ENCODE peak calls at places on chromosomes 11 and 22, in nine cellular contexts. One of them, this sample, is unnamed.

GRCh38 chr11:33640730-33641371 is 59.8 kb downstream of the C11orf91 start:
- DNase-seq in foreskin fibroblast: no peak
- DNase-seq in OCI-LY7: no peak
- DNase-seq in uterus: no peak
- DNase-seq in body of pancreas: no peak
- DNase-seq in psoas muscle: no peak
- DNase-seq in upper lobe of left lung: no peak
- DNase-seq in upper lobe of right lung: no peak
- DNase-seq in pancreas: no peak
- DNase-seq in this sample: no peak

GRCh38 chr11:121367434-121367833 is 74.9 kb downstream of the SC5D start:
- DNase-seq in uterus: no peak
- DNase-seq in upper lobe of right lung: no peak
- DNase-seq in OCI-LY7: peak; percentile 95
- DNase-seq in pancreas: no peak
- DNase-seq in psoas muscle: no peak
- DNase-seq in foreskin fibroblast: peak; percentile 4
- DNase-seq in body of pancreas: no peak
- DNase-seq in upper lobe of left lung: no peak
- DNase-seq in this sample: peak; percentile 67

GRCh38 chr11:19615503-19615902 is 97.1 kb upstream of the NAV2 start:
- DNase-seq in psoas muscle: no peak
- DNase-seq in upper lobe of right lung: no peak
- DNase-seq in uterus: no peak
- DNase-seq in OCI-LY7: no peak
- DNase-seq in upper lobe of left lung: no peak
- DNase-seq in foreskin fibroblast: no peak
- DNase-seq in pancreas: no peak
- DNase-seq in body of pancreas: no peak
- DNase-seq in this sample: no peak

GRCh38 chr11:69984457-69985261 is 93.5 kb upstream of the ANO1 start:
- DNase-seq in pancreas: no peak
- DNase-seq in foreskin fibroblast: no peak
- DNase-seq in upper lobe of right lung: peak; percentile 49
- DNase-seq in upper lobe of left lung: no peak
- DNase-seq in psoas muscle: no peak
- DNase-seq in OCI-LY7: no peak
- DNase-seq in uterus: no peak
- DNase-seq in body of pancreas: no peak
- DNase-seq in this sample: no peak

GRCh38 chr22:38239101-38239761 is 33.6 kb downstream of the TMEM184B start:
- DNase-seq in body of pancreas: no peak
- DNase-seq in OCI-LY7: no peak
- DNase-seq in foreskin fibroblast: peak; percentile 98
- DNase-seq in upper lobe of right lung: peak; percentile 74
- DNase-seq in upper lobe of left lung: peak; percentile 73
- DNase-seq in psoas muscle: no peak
- DNase-seq in pancreas: no peak
- DNase-seq in uterus: no peak
- DNase-seq in this sample: no peak

GRCh38 chr11:13030857-13031256 is 21.7 kb downstream of the RASSF10 start:
- DNase-seq in uterus: peak; percentile 32
- DNase-seq in body of pancreas: peak; percentile 82
- DNase-seq in upper lobe of left lung: peak; percentile 60
- DNase-seq in upper lobe of right lung: peak; percentile 73
- DNase-seq in foreskin fibroblast: no peak
- DNase-seq in OCI-LY7: no peak
- DNase-seq in pancreas: peak; percentile 84
- DNase-seq in psoas muscle: peak; percentile 27
- DNase-seq in this sample: no peak

GRCh38 chr11:112159098-112159761 is 4.7 kb downstream of the IL18 start:
- DNase-seq in pancreas: no peak
- DNase-seq in psoas muscle: no peak
- DNase-seq in uterus: no peak
- DNase-seq in foreskin fibroblast: no peak
- DNase-seq in body of pancreas: no peak
- DNase-seq in upper lobe of left lung: peak; percentile 41
- DNase-seq in upper lobe of right lung: no peak
- DNase-seq in OCI-LY7: no peak
- DNase-seq in this sample: peak; percentile 39

GRCh38 chr22:50620861-50621490 is 7.0 kb downstream of the ARSA start:
- DNase-seq in OCI-LY7: peak; percentile 76
- DNase-seq in foreskin fibroblast: no peak
- DNase-seq in body of pancreas: peak; percentile 22
- DNase-seq in upper lobe of left lung: no peak
- DNase-seq in uterus: no peak
- DNase-seq in upper lobe of right lung: peak; percentile 48
- DNase-seq in psoas muscle: no peak
- DNase-seq in pancreas: no peak
- DNase-seq in this sample: peak; percentile 74

GRCh38 chr22:49147171-49147570 is 680.5 kb downstream of the BRD1 start:
- DNase-seq in OCI-LY7: no peak
- DNase-seq in psoas muscle: no peak
- DNase-seq in body of pancreas: no peak
- DNase-seq in upper lobe of left lung: no peak
- DNase-seq in pancreas: no peak
- DNase-seq in foreskin fibroblast: no peak
- DNase-seq in upper lobe of right lung: no peak
- DNase-seq in uterus: no peak
- DNase-seq in this sample: no peak

GRCh38 chr22:49150801-49151221 is 676.9 kb downstream of the BRD1 start:
- DNase-seq in upper lobe of left lung: no peak
- DNase-seq in pancreas: no peak
- DNase-seq in upper lobe of right lung: no peak
- DNase-seq in foreskin fibroblast: no peak
- DNase-seq in psoas muscle: no peak
- DNase-seq in body of pancreas: no peak
- DNase-seq in uterus: no peak
- DNase-seq in OCI-LY7: no peak
- DNase-seq in this sample: no peak

GRCh38 chr22:49147617-49148175 is 680.0 kb downstream of the BRD1 start:
- DNase-seq in uterus: no peak
- DNase-seq in upper lobe of left lung: no peak
- DNase-seq in pancreas: no peak
- DNase-seq in upper lobe of right lung: no peak
- DNase-seq in psoas muscle: no peak
- DNase-seq in body of pancreas: no peak
- DNase-seq in OCI-LY7: no peak
- DNase-seq in foreskin fibroblast: no peak
- DNase-seq in this sample: no peak

GRCh38 chr22:49149721-49150608 is 677.7 kb downstream of the BRD1 start:
- DNase-seq in pancreas: no peak
- DNase-seq in body of pancreas: no peak
- DNase-seq in OCI-LY7: no peak
- DNase-seq in uterus: no peak
- DNase-seq in psoas muscle: no peak
- DNase-seq in foreskin fibroblast: no peak
- DNase-seq in upper lobe of left lung: no peak
- DNase-seq in upper lobe of right lung: no peak
- DNase-seq in this sample: no peak

DNA sequence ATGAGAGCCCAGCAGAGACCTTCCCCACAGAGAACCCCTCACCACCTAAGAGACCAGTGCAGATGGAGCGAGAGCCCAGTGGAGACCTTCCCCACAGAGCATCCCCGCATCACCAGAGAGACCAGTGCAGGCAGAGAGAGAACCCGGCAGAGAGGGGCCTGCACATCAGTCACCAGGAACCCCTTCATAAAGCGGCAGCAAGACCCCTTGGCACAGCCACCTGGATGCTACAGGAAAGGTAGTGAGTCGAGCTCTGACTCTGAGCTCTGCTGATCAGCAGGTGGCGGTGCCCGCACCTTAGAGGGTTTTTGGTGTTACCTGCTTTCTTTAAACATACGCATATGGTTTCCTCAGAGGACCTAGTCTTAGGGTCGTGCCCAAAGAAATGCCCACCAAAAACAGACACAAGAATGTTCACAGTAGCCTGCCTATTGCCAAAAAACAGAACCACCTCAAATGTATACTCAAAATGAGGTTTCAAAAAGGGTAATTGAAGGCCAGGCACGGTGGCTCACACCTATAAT is 678.7 kb downstream of the BRD1 start:
- DNase-seq in pancreas: no peak
- DNase-seq in upper lobe of left lung: no peak
- DNase-seq in OCI-LY7: peak; percentile 7
- DNase-seq in foreskin fibroblast: no peak
- DNase-seq in uterus: no peak
- DNase-seq in psoas muscle: no peak
- DNase-seq in upper lobe of right lung: no peak
- DNase-seq in body of pancreas: no peak
- DNase-seq in this sample: no peak
- TF ChIP-seq CTCF in pancreas: no peak
- TF ChIP-seq CTCF in upper lobe of left lung: no peak
- TF ChIP-seq CTCF in OCI-LY7: peak; percentile 33
- TF ChIP-seq CTCF in foreskin fibroblast: no peak
- TF ChIP-seq CTCF in uterus: no peak
- TF ChIP-seq CTCF in psoas muscle: no peak
- TF ChIP-seq CTCF in upper lobe of right lung: no peak
- TF ChIP-seq CTCF in body of pancreas: no peak
- TF ChIP-seq CTCF in this sample: no peak

GRCh38 chr11:79366218-79366617 is 74.6 kb downstream of the TENM4 start:
- DNase-seq in body of pancreas: no peak
- DNase-seq in pancreas: no peak
- DNase-seq in OCI-LY7: no peak
- DNase-seq in upper lobe of right lung: no peak
- DNase-seq in upper lobe of left lung: no peak
- DNase-seq in uterus: no peak
- DNase-seq in foreskin fibroblast: no peak
- DNase-seq in psoas muscle: no peak
- DNase-seq in this sample: no peak

GRCh38 chr11:79363261-79363660 is 77.6 kb downstream of the TENM4 start:
- DNase-seq in uterus: no peak
- DNase-seq in body of pancreas: no peak
- DNase-seq in upper lobe of right lung: no peak
- DNase-seq in foreskin fibroblast: no peak
- DNase-seq in upper lobe of left lung: no peak
- DNase-seq in pancreas: no peak
- DNase-seq in OCI-LY7: no peak
- DNase-seq in psoas muscle: no peak
- DNase-seq in this sample: no peak

GRCh38 chr11:79363861-79364378 is 76.9 kb downstream of the TENM4 start:
- DNase-seq in OCI-LY7: no peak
- DNase-seq in uterus: no peak
- DNase-seq in psoas muscle: no peak
- DNase-seq in body of pancreas: no peak
- DNase-seq in upper lobe of right lung: no peak
- DNase-seq in foreskin fibroblast: no peak
- DNase-seq in pancreas: no peak
- DNase-seq in upper lobe of left lung: no peak
- DNase-seq in this sample: no peak

GRCh38 chr11:79362358-79362757 is 78.5 kb downstream of the TENM4 start:
- DNase-seq in upper lobe of right lung: no peak
- DNase-seq in body of pancreas: no peak
- DNase-seq in OCI-LY7: no peak
- DNase-seq in uterus: no peak
- DNase-seq in pancreas: no peak
- DNase-seq in upper lobe of left lung: no peak
- DNase-seq in foreskin fibroblast: no peak
- DNase-seq in psoas muscle: no peak
- DNase-seq in this sample: no peak

DNA sequence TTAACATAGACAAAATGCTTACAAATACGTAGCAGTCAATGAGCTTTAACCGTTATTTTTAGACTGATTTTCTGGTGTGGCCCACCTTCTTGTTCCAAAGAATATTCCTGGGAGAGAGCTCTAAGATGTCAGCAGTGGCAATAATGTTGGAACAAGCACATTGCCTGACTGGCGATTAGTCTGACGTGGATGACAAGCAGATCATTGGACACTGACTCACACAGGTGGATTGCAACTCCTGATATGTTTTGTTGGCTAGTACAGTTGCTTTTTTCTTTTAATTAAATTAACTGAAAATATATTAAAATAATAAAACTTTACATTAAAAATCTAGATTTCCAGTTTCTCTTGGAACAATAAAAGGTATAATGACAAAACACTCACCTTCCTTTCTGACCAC is 78.0 kb downstream of the TENM4 start:
- DNase-seq in pancreas: no peak
- DNase-seq in OCI-LY7: no peak
- DNase-seq in upper lobe of right lung: no peak
- DNase-seq in uterus: no peak
- DNase-seq in body of pancreas: no peak
- DNase-seq in psoas muscle: no peak
- DNase-seq in foreskin fibroblast: no peak
- DNase-seq in upper lobe of left lung: no peak
- DNase-seq in this sample: no peak
- H3K4me3 ChIP-seq in pancreas: no peak overlapping the region
- H3K4me3 ChIP-seq in OCI-LY7: no peak overlapping the region
- H3K4me3 ChIP-seq in upper lobe of right lung: no peak overlapping the region
- H3K4me3 ChIP-seq in uterus: no peak overlapping the region
- H3K4me3 ChIP-seq in body of pancreas: no peak overlapping the region
- H3K4me3 ChIP-seq in psoas muscle: no peak overlapping the region
- H3K4me3 ChIP-seq in foreskin fibroblast: no peak overlapping the region
- H3K4me3 ChIP-seq in upper lobe of left lung: no peak overlapping the region
- H3K4me3 ChIP-seq in this sample: no peak overlapping the region

GRCh38 chr22:36528795-36529718 is at the start of gene EIF3D:
- DNase-seq in upper lobe of left lung: peak; percentile 99
- DNase-seq in uterus: peak; percentile 99
- DNase-seq in OCI-LY7: peak; percentile 100
- DNase-seq in upper lobe of right lung: peak; percentile 99
- DNase-seq in psoas muscle: peak; percentile 98
- DNase-seq in foreskin fibroblast: peak; percentile 99
- DNase-seq in pancreas: peak; percentile 98
- DNase-seq in body of pancreas: peak; percentile 99
- DNase-seq in this sample: peak; percentile 100
- TF ChIP-seq CTCF in upper lobe of left lung: peak; percentile 19
- TF ChIP-seq CTCF in uterus: no peak
- TF ChIP-seq CTCF in OCI-LY7: no peak
- TF ChIP-seq CTCF in upper lobe of right lung: peak; percentile 14
- TF ChIP-seq CTCF in psoas muscle: no peak
- TF ChIP-seq CTCF in foreskin fibroblast: no peak
- TF ChIP-seq CTCF in pancreas: no peak
- TF ChIP-seq CTCF in body of pancreas: peak; percentile 38
- TF ChIP-seq CTCF in this sample: no peak

GRCh38 chr22:35397095-35397904 is 2.6 kb upstream of the MCM5 start:
- DNase-seq in body of pancreas: peak; percentile 43
- DNase-seq in pancreas: no peak
- DNase-seq in upper lobe of right lung: no peak
- DNase-seq in foreskin fibroblast: no peak
- DNase-seq in uterus: no peak
- DNase-seq in OCI-LY7: peak; percentile 33
- DNase-seq in psoas muscle: no peak
- DNase-seq in upper lobe of left lung: no peak
- DNase-seq in this sample: no peak

GRCh38 chr22:35400335-35400680 is 368 bp downstream of the MCM5 start:
- DNase-seq in upper lobe of right lung: no peak
- DNase-seq in OCI-LY7: peak; percentile 53
- DNase-seq in upper lobe of left lung: no peak
- DNase-seq in body of pancreas: peak; percentile 22
- DNase-seq in psoas muscle: no peak
- DNase-seq in pancreas: no peak
- DNase-seq in uterus: no peak
- DNase-seq in foreskin fibroblast: no peak
- DNase-seq in this sample: no peak

GRCh38 chr22:35399114-35399677 is 744 bp upstream of the MCM5 start:
- DNase-seq in uterus: no peak
- DNase-seq in upper lobe of right lung: no peak
- DNase-seq in OCI-LY7: peak; percentile 47
- DNase-seq in upper lobe of left lung: no peak
- DNase-seq in body of pancreas: peak; percentile 26
- DNase-seq in psoas muscle: no peak
- DNase-seq in foreskin fibroblast: no peak
- DNase-seq in pancreas: no peak
- DNase-seq in this sample: peak; percentile 66

GRCh38 chr22:35399678-35400334 is at the start of gene MCM5:
- DNase-seq in OCI-LY7: peak; percentile 99
- DNase-seq in psoas muscle: peak; percentile 97
- DNase-seq in foreskin fibroblast: peak; percentile 99
- DNase-seq in pancreas: peak; percentile 96
- DNase-seq in body of pancreas: peak; percentile 97
- DNase-seq in upper lobe of left lung: peak; percentile 98
- DNase-seq in uterus: peak; percentile 97
- DNase-seq in upper lobe of right lung: peak; percentile 98
- DNase-seq in this sample: peak; percentile 98

GRCh38 chr22:35398574-35398973 is 1.4 kb upstream of the MCM5 start:
- DNase-seq in body of pancreas: no peak
- DNase-seq in psoas muscle: no peak
- DNase-seq in uterus: no peak
- DNase-seq in foreskin fibroblast: no peak
- DNase-seq in upper lobe of right lung: no peak
- DNase-seq in pancreas: no peak
- DNase-seq in upper lobe of left lung: no peak
- DNase-seq in OCI-LY7: no peak
- DNase-seq in this sample: no peak
- H3K4me3 ChIP-seq in body of pancreas: no peak overlapping the region
- H3K4me3 ChIP-seq in psoas muscle: no peak overlapping the region
- H3K4me3 ChIP-seq in uterus: no peak overlapping the region
- H3K4me3 ChIP-seq in foreskin fibroblast: no peak overlapping the region
- H3K4me3 ChIP-seq in upper lobe of right lung: no peak overlapping the region
- H3K4me3 ChIP-seq in pancreas: no peak overlapping the region
- H3K4me3 ChIP-seq in upper lobe of left lung: no peak overlapping the region
- H3K4me3 ChIP-seq in OCI-LY7: peak overlapping the region; percentile 79
- H3K4me3 ChIP-seq in this sample: no peak overlapping the region